ENCODE peak calls at places on chromosomes 16 and 17, in four cellular contexts. C is IMR-90, Q is BJ, F is WERI-Rb-1. K is an unnamed sample.

GRCh38 chr17:38455288-38455915 is 27.1 kb downstream of the ARHGAP23 start:
- DNase-seq in C (no peak), Q (no peak), F (peak; percentile 93), K (no peak)

GRCh38 chr17:74442670-74443515 is 11.0 kb downstream of the GPRC5C start:
- DNase-seq in C (no peak), Q (no peak), F (no peak), K (no peak)

GRCh38 chr16:75097191-75097761 is 19.3 kb downstream of the LDHD start:
- DNase-seq in C (no peak), Q (no peak), F (no peak), K (no peak)

GRCh38 chr17:82234211-82235055 is 5.6 kb downstream of the SLC16A3 start:
- DNase-seq in C (no peak), Q (no peak), F (no peak), K (no peak)

GRCh38 chr17:11671151-11671550 is 72.9 kb downstream of the DNAH9 start:
- DNase-seq in C (no peak), Q (no peak), F (no peak), K (no peak)

GRCh38 chr16:68362314-68362913 is 51.6 kb downstream of the PRMT7 start:
- DNase-seq in C (no peak), Q (no peak), F (no peak), K (no peak)

GRCh38 chr17:56577810-56578209 is 15.7 kb upstream of the NOG start:
- DNase-seq in C (no peak), Q (no peak), F (no peak), K (no peak)

GRCh38 chr16:68425498-68426354 is 22.6 kb downstream of the SMPD3 start:
- DNase-seq in C (no peak), Q (no peak), F (no peak), K (no peak)

GRCh38 chr17:1843947-1844346 is 14.1 kb downstream of the RPA1 start:
- DNase-seq in C (no peak), Q (no peak), F (no peak), K (no peak)

GRCh38 chr16:74844041-74844826 is 69.6 kb upstream of the FA2H start:
- DNase-seq in C (no peak), Q (no peak), F (no peak), K (no peak)

GRCh38 chr17:82429824-82430223 is 11.4 kb upstream of the OGFOD3 start:
- DNase-seq in C (no peak), Q (no peak), F (no peak), K (no peak)

GRCh38 chr16:12089492-12090161 is 113.1 kb downstream of the SNX29 start:
- DNase-seq in C (peak; percentile 81), Q (no peak), F (no peak), K (peak; percentile 51)

GRCh38 chr17:63419949-63420867 is 25.9 kb downstream of the CYB561 start:
- DNase-seq in C (no peak), Q (no peak), F (no peak), K (no peak)

GRCh38 chr17:39702901-39703893 is 3.3 kb downstream of the ERBB2 start:
- DNase-seq in C (peak; percentile 11), Q (no peak), F (no peak), K (no peak)

GRCh38 chr17:11558681-11559234 is 39.5 kb upstream of the DNAH9 start:
- DNase-seq in C (no peak), Q (no peak), F (no peak), K (no peak)

GRCh38 chr16:67030221-67030962 is 1.4 kb downstream of the CBFB start:
- DNase-seq in C (no peak), Q (no peak), F (peak; percentile 26), K (no peak)

GRCh38 chr16:47019563-47019962 is 46.1 kb upstream of the DNAJA2 start:
- DNase-seq in C (no peak), Q (no peak), F (no peak), K (no peak)

GRCh38 chr17:14886200-14886739 is 378.9 kb downstream of the PMP22 start:
- DNase-seq in C (no peak), Q (no peak), F (peak; percentile 6), K (no peak)

GRCh38 chr16:1338119-1338730 is 4.8 kb downstream of the BAIAP3 start:
- DNase-seq in C (no peak), Q (no peak), F (peak; percentile 75), K (no peak)

DNA sequence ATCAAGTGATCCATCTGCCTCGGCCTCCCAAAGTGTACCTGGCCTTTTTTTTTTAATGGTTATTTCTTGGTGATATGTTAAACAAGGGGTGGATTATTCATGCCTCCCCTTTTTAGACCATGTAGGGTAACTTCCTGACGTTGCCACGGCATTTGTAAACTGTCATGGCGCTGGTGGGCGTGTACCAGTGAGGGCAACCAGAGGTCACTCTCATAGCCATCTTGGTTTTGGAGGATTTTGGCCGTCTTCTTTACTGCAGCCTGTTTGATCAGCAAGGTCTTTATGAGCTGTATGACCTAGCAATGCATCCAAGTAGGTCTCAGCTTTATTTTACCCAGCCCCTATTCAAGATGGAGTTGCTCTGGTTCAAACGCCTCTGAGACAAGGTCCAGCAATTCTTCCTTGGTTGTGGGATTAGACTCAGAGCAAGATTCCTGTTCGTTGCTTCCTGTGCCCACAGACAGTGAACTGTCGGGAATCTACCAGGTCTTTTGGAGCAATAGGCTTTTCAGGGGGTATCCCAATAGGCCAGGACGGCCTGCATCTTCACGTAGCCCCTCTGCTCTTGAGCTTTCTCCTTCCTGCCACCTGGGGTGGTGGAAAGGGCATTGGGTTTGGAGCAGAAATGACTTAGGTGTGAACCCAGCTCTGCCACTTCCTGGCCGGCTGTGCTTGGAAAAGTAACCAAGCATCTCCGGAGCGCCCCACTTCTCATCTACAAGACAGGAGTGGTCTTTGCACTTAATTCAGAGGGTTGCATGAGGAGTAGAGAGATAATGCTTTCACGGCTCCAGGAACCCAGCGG is 52.9 kb upstream of the SEC14L1 start:
- DNase-seq in C (no peak), Q (no peak), F (no peak), K (no peak)
- H3K4me3 ChIP-seq in C (peak overlapping the region; percentile 61), Q (peak overlapping the region; percentile 62), F (peak overlapping the region; percentile 92), K (peak overlapping the region; percentile 83)

DNA sequence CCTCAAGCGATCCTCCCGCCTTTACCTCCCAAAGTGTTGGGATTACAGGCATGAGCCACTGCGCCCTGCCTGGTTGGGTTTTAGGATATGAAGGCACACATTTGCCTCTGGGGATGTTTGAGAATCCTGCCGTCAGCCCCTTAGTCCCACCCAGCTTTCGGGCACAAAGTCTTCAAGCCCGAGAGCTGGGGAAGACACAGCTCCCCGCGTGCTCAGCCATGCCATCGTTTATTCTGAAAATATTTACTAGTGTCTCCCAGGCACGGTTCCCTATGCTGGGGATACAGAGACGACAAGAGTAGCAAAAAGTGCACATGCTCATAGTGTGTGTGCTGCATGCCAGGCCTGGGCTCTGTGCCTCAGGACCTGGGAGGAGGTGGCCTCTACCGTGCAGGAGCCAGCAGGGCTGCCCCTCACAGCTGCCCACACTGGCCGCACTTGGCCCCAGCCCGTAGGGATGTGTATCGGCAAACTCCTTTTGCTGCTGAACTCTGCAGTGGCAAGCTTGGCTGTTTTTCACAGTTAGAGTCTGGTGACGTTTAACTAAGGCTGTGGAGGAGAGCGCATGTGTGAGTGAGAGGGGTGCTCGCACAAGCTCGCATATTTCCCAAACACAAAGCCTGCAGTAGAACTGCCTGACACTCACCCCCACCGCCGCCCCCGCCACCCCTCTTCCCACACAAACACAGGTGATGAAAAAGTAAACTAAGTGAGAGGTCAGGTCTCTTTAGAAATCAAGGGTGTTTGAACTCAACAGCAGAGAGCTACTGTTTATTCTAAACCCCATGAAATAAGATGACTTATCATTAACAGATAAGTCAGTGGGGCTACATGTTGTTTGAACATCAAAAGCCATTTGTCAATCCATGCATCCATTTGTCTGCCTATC is 266.4 kb downstream of the MRTFB start:
- DNase-seq in C (peak; percentile 53), Q (no peak), F (no peak), K (no peak)
- H3K4me3 ChIP-seq in C (no peak overlapping the region), Q (no peak overlapping the region), F (no peak overlapping the region), K (no peak overlapping the region)

GRCh38 chr17:76451480-76451879 is 1.5 kb downstream of the UBE2O start:
- DNase-seq in C (no peak), Q (no peak), F (no peak), K (no peak)

GRCh38 chr17:76452646-76453430 is at the start of gene UBE2O:
- DNase-seq in C (peak; percentile 80), Q (no peak), F (peak; percentile 97), K (peak; percentile 74)

GRCh38 chr17:76449126-76449525 is 3.8 kb downstream of the UBE2O start:
- DNase-seq in C (no peak), Q (no peak), F (no peak), K (no peak)

GRCh38 chr17:76452102-76452645 is 778 bp downstream of the UBE2O start:
- DNase-seq in C (no peak), Q (no peak), F (no peak), K (no peak)

GRCh38 chr17:76453431-76453743 is 435 bp upstream of the UBE2O start:
- DNase-seq in C (no peak), Q (no peak), F (no peak), K (no peak)
- H3K4me3 ChIP-seq in C (peak overlapping the region; percentile 7), Q (no peak overlapping the region), F (no peak overlapping the region), K (no peak overlapping the region)

DNA sequence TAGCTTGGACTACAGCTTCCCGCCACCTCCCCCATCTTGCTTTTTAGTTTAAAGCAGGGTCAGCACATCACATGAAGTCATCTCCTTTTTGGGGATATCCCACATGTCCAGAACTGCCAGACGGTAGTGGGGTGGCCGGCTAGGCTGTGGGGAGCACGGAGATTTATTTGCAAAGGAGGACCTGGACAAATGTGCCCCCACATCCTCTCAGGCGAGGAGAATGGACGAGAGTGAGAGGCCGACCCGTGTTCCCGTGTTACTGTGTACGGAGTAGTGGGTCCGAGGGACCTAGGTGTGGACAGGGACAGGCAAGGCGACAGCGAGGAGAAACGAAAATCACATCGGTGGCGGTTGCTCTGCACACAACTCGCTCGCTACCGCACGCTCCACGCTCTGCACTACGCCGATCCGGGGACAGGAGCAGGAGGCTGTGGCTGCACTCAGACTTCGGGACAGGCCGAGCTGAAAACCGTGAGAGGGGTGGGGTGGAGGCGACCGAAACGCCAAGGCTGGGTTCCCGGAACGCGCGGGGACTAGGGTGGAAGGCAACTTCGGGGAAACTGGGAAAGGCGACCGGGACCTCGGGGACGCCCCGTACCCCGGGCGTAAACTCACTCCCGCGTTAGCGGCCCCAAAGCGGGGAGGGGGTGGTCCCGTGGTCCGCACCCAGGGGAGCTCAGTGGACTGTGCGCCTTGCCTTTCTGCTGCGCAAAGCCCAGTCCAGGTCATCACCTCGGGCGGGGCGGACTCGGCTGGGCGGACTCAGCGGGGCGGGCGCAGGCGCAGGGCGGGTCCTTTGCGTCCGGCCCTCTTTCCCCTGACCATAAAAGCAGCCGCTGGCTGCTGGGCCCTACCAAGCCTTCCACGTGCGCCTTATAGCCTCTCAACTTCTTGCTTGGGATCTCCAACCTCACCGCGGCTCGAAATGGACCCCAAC is at the start of gene MT1A:
- DNase-seq in C (peak; percentile 7), Q (no peak), F (no peak), K (no peak)
- H3K4me3 ChIP-seq in C (peak within 1 kb of the TSS; percentile 36), Q (peak within 1 kb of the TSS; percentile 41), F (no peak within 1 kb of the TSS), K (peak within 1 kb of the TSS; percentile 59)

GRCh38 chr16:15524966-15525365 is 90.6 kb downstream of the BMERB1 start:
- DNase-seq in C (no peak), Q (no peak), F (no peak), K (no peak)

GRCh38 chr16:15529673-15530072 is 95.3 kb downstream of the BMERB1 start:
- DNase-seq in C (no peak), Q (no peak), F (no peak), K (no peak)

GRCh38 chr16:15523939-15524338 is 89.6 kb downstream of the BMERB1 start:
- DNase-seq in C (peak; percentile 22), Q (no peak), F (no peak), K (no peak)

GRCh38 chr16:15526097-15526496 is 91.7 kb downstream of the BMERB1 start:
- DNase-seq in C (no peak), Q (no peak), F (no peak), K (no peak)

GRCh38 chr16:15526731-15527130 is 92.3 kb downstream of the BMERB1 start:
- DNase-seq in C (no peak), Q (no peak), F (no peak), K (no peak)
- H3K4me3 ChIP-seq in C (no peak overlapping the region), Q (no peak overlapping the region), F (no peak overlapping the region), K (no peak overlapping the region)